ENCODE peak calls at places on chromosomes 12 and 14, in six cellular contexts. One of them, this sample, is unnamed.

GRCh38 chr12:72272731-72273498 is 745 bp downstream of the TRHDE start:
- DNase-seq in fibroblast of pulmonary artery: peak
- DNase-seq in IMR-90: peak
- DNase-seq in HEK293T: peak
- DNase-seq in NCI-H1436 treated with DMSO at 0.1 percent for 48 hours: no peak
- DNase-seq in stimulated activated CD4-positive, alpha-beta T cell treated with anti-CD3 and anti-CD28 coated beads, Interleukin-2, amount 100 ng/mL, for 48 hours: no peak
- DNase-seq in this sample: peak

GRCh38 chr12:113186033-113186365 is 478 bp downstream of the RITA1 start:
- DNase-seq in fibroblast of pulmonary artery: peak
- DNase-seq in IMR-90: peak
- DNase-seq in HEK293T: no peak
- DNase-seq in NCI-H1436 treated with DMSO at 0.1 percent for 48 hours: no peak
- DNase-seq in stimulated activated CD4-positive, alpha-beta T cell treated with anti-CD3 and anti-CD28 coated beads, Interleukin-2, amount 100 ng/mL, for 48 hours: no peak
- DNase-seq in this sample: peak

GRCh38 chr14:81275305-81275950 is 54.7 kb upstream of the GTF2A1 start:
- DNase-seq in fibroblast of pulmonary artery: no peak
- DNase-seq in IMR-90: no peak
- DNase-seq in HEK293T: no peak
- DNase-seq in NCI-H1436 treated with DMSO at 0.1 percent for 48 hours: no peak
- DNase-seq in stimulated activated CD4-positive, alpha-beta T cell treated with anti-CD3 and anti-CD28 coated beads, Interleukin-2, amount 100 ng/mL, for 48 hours: no peak
- DNase-seq in this sample: peak

GRCh38 chr12:19847294-19848059 is 408.2 kb downstream of the AEBP2 start:
- DNase-seq in fibroblast of pulmonary artery: peak
- DNase-seq in IMR-90: peak
- DNase-seq in HEK293T: no peak
- DNase-seq in NCI-H1436 treated with DMSO at 0.1 percent for 48 hours: no peak
- DNase-seq in stimulated activated CD4-positive, alpha-beta T cell treated with anti-CD3 and anti-CD28 coated beads, Interleukin-2, amount 100 ng/mL, for 48 hours: no peak
- DNase-seq in this sample: no peak

GRCh38 chr12:5033883-5034282 is 9.8 kb upstream of the KCNA5 start:
- DNase-seq in fibroblast of pulmonary artery: no peak
- DNase-seq in IMR-90: no peak
- DNase-seq in HEK293T: no peak
- DNase-seq in NCI-H1436 treated with DMSO at 0.1 percent for 48 hours: no peak
- DNase-seq in stimulated activated CD4-positive, alpha-beta T cell treated with anti-CD3 and anti-CD28 coated beads, Interleukin-2, amount 100 ng/mL, for 48 hours: no peak
- DNase-seq in this sample: no peak

GRCh38 chr14:80602931-80603330 is 338.6 kb downstream of the CEP128 start:
- DNase-seq in fibroblast of pulmonary artery: no peak
- DNase-seq in IMR-90: no peak
- DNase-seq in HEK293T: no peak
- DNase-seq in NCI-H1436 treated with DMSO at 0.1 percent for 48 hours: no peak
- DNase-seq in stimulated activated CD4-positive, alpha-beta T cell treated with anti-CD3 and anti-CD28 coated beads, Interleukin-2, amount 100 ng/mL, for 48 hours: no peak
- DNase-seq in this sample: peak

GRCh38 chr12:1529862-1530591 is 64.4 kb downstream of the FBXL14 start:
- DNase-seq in fibroblast of pulmonary artery: no peak
- DNase-seq in IMR-90: no peak
- DNase-seq in HEK293T: peak
- DNase-seq in NCI-H1436 treated with DMSO at 0.1 percent for 48 hours: no peak
- DNase-seq in stimulated activated CD4-positive, alpha-beta T cell treated with anti-CD3 and anti-CD28 coated beads, Interleukin-2, amount 100 ng/mL, for 48 hours: no peak
- DNase-seq in this sample: no peak

GRCh38 chr12:22334696-22335290 is at the start of gene ST8SIA1:
- DNase-seq in fibroblast of pulmonary artery: peak
- DNase-seq in IMR-90: no peak
- DNase-seq in HEK293T: peak
- DNase-seq in NCI-H1436 treated with DMSO at 0.1 percent for 48 hours: no peak
- DNase-seq in stimulated activated CD4-positive, alpha-beta T cell treated with anti-CD3 and anti-CD28 coated beads, Interleukin-2, amount 100 ng/mL, for 48 hours: peak
- DNase-seq in this sample: peak

GRCh38 chr12:111368291-111368683 is 608 bp downstream of the PHETA1 start:
- DNase-seq in fibroblast of pulmonary artery: no peak
- DNase-seq in IMR-90: no peak
- DNase-seq in HEK293T: no peak
- DNase-seq in NCI-H1436 treated with DMSO at 0.1 percent for 48 hours: no peak
- DNase-seq in stimulated activated CD4-positive, alpha-beta T cell treated with anti-CD3 and anti-CD28 coated beads, Interleukin-2, amount 100 ng/mL, for 48 hours: no peak
- DNase-seq in this sample: no peak

GRCh38 chr12:40215977-40216376 is 8.8 kb upstream of the LRRK2 start:
- DNase-seq in fibroblast of pulmonary artery: no peak
- DNase-seq in IMR-90: peak
- DNase-seq in HEK293T: no peak
- DNase-seq in NCI-H1436 treated with DMSO at 0.1 percent for 48 hours: no peak
- DNase-seq in stimulated activated CD4-positive, alpha-beta T cell treated with anti-CD3 and anti-CD28 coated beads, Interleukin-2, amount 100 ng/mL, for 48 hours: no peak
- DNase-seq in this sample: no peak

GRCh38 chr14:34368971-34369665 is 92.9 kb downstream of the SPTSSA start:
- DNase-seq in fibroblast of pulmonary artery: no peak
- DNase-seq in IMR-90: no peak
- DNase-seq in HEK293T: no peak
- DNase-seq in NCI-H1436 treated with DMSO at 0.1 percent for 48 hours: no peak
- DNase-seq in stimulated activated CD4-positive, alpha-beta T cell treated with anti-CD3 and anti-CD28 coated beads, Interleukin-2, amount 100 ng/mL, for 48 hours: no peak
- DNase-seq in this sample: no peak

GRCh38 chr12:76268267-76268666 is 79.9 kb downstream of the BBS10 start:
- DNase-seq in fibroblast of pulmonary artery: no peak
- DNase-seq in IMR-90: peak
- DNase-seq in HEK293T: no peak
- DNase-seq in NCI-H1436 treated with DMSO at 0.1 percent for 48 hours: no peak
- DNase-seq in stimulated activated CD4-positive, alpha-beta T cell treated with anti-CD3 and anti-CD28 coated beads, Interleukin-2, amount 100 ng/mL, for 48 hours: no peak
- DNase-seq in this sample: no peak

GRCh38 chr12:64181504-64182291 is 40.4 kb downstream of the KICS2 start:
- DNase-seq in fibroblast of pulmonary artery: peak
- DNase-seq in IMR-90: peak
- DNase-seq in HEK293T: peak
- DNase-seq in NCI-H1436 treated with DMSO at 0.1 percent for 48 hours: no peak
- DNase-seq in stimulated activated CD4-positive, alpha-beta T cell treated with anti-CD3 and anti-CD28 coated beads, Interleukin-2, amount 100 ng/mL, for 48 hours: no peak
- DNase-seq in this sample: peak

GRCh38 chr14:69314327-69314726 is 54.4 kb downstream of the GALNT16 start:
- DNase-seq in fibroblast of pulmonary artery: no peak
- DNase-seq in IMR-90: no peak
- DNase-seq in HEK293T: no peak
- DNase-seq in NCI-H1436 treated with DMSO at 0.1 percent for 48 hours: no peak
- DNase-seq in stimulated activated CD4-positive, alpha-beta T cell treated with anti-CD3 and anti-CD28 coated beads, Interleukin-2, amount 100 ng/mL, for 48 hours: no peak
- DNase-seq in this sample: no peak

GRCh38 chr14:105045710-105046326 is 19.4 kb downstream of the GPR132 start:
- DNase-seq in fibroblast of pulmonary artery: peak
- DNase-seq in IMR-90: peak
- DNase-seq in HEK293T: peak
- DNase-seq in NCI-H1436 treated with DMSO at 0.1 percent for 48 hours: no peak
- DNase-seq in stimulated activated CD4-positive, alpha-beta T cell treated with anti-CD3 and anti-CD28 coated beads, Interleukin-2, amount 100 ng/mL, for 48 hours: peak
- DNase-seq in this sample: peak

GRCh38 chr12:121005346-121005815 is 10.9 kb downstream of the C12orf43 start:
- DNase-seq in fibroblast of pulmonary artery: peak
- DNase-seq in IMR-90: peak
- DNase-seq in HEK293T: peak
- DNase-seq in NCI-H1436 treated with DMSO at 0.1 percent for 48 hours: no peak
- DNase-seq in stimulated activated CD4-positive, alpha-beta T cell treated with anti-CD3 and anti-CD28 coated beads, Interleukin-2, amount 100 ng/mL, for 48 hours: peak
- DNase-seq in this sample: peak

GRCh38 chr12:124432376-124432775 is 135.0 kb downstream of the NCOR2 start:
- DNase-seq in fibroblast of pulmonary artery: no peak
- DNase-seq in IMR-90: no peak
- DNase-seq in HEK293T: no peak
- DNase-seq in NCI-H1436 treated with DMSO at 0.1 percent for 48 hours: no peak
- DNase-seq in stimulated activated CD4-positive, alpha-beta T cell treated with anti-CD3 and anti-CD28 coated beads, Interleukin-2, amount 100 ng/mL, for 48 hours: no peak
- DNase-seq in this sample: no peak

GRCh38 chr14:56199095-56199975 is 81.1 kb downstream of the PELI2 start:
- DNase-seq in fibroblast of pulmonary artery: peak
- DNase-seq in IMR-90: peak
- DNase-seq in HEK293T: peak
- DNase-seq in NCI-H1436 treated with DMSO at 0.1 percent for 48 hours: no peak
- DNase-seq in stimulated activated CD4-positive, alpha-beta T cell treated with anti-CD3 and anti-CD28 coated beads, Interleukin-2, amount 100 ng/mL, for 48 hours: no peak
- DNase-seq in this sample: peak

GRCh38 chr12:132672678-132673077 is 14.5 kb downstream of the POLE start:
- DNase-seq in fibroblast of pulmonary artery: no peak
- DNase-seq in IMR-90: no peak
- DNase-seq in HEK293T: no peak
- DNase-seq in NCI-H1436 treated with DMSO at 0.1 percent for 48 hours: no peak
- DNase-seq in stimulated activated CD4-positive, alpha-beta T cell treated with anti-CD3 and anti-CD28 coated beads, Interleukin-2, amount 100 ng/mL, for 48 hours: no peak
- DNase-seq in this sample: no peak

GRCh38 chr12:11576104-11576503 is 73.4 kb upstream of the ETV6 start:
- DNase-seq in fibroblast of pulmonary artery: peak
- DNase-seq in IMR-90: peak
- DNase-seq in HEK293T: no peak
- DNase-seq in NCI-H1436 treated with DMSO at 0.1 percent for 48 hours: no peak
- DNase-seq in stimulated activated CD4-positive, alpha-beta T cell treated with anti-CD3 and anti-CD28 coated beads, Interleukin-2, amount 100 ng/mL, for 48 hours: peak
- DNase-seq in this sample: no peak

GRCh38 chr14:39055786-39056474 is 47.1 kb downstream of the SEC23A start:
- DNase-seq in fibroblast of pulmonary artery: no peak
- DNase-seq in IMR-90: no peak
- DNase-seq in HEK293T: no peak
- DNase-seq in NCI-H1436 treated with DMSO at 0.1 percent for 48 hours: no peak
- DNase-seq in stimulated activated CD4-positive, alpha-beta T cell treated with anti-CD3 and anti-CD28 coated beads, Interleukin-2, amount 100 ng/mL, for 48 hours: no peak
- DNase-seq in this sample: no peak

GRCh38 chr14:104287301-104288009 is 149.1 kb downstream of the KIF26A start:
- DNase-seq in fibroblast of pulmonary artery: no peak
- DNase-seq in IMR-90: no peak
- DNase-seq in HEK293T: no peak
- DNase-seq in NCI-H1436 treated with DMSO at 0.1 percent for 48 hours: no peak
- DNase-seq in stimulated activated CD4-positive, alpha-beta T cell treated with anti-CD3 and anti-CD28 coated beads, Interleukin-2, amount 100 ng/mL, for 48 hours: no peak
- DNase-seq in this sample: no peak

GRCh38 chr14:99191663-99192621 is 80.1 kb downstream of the BCL11B start:
- DNase-seq in fibroblast of pulmonary artery: peak
- DNase-seq in IMR-90: peak
- DNase-seq in HEK293T: no peak
- DNase-seq in NCI-H1436 treated with DMSO at 0.1 percent for 48 hours: no peak
- DNase-seq in stimulated activated CD4-positive, alpha-beta T cell treated with anti-CD3 and anti-CD28 coated beads, Interleukin-2, amount 100 ng/mL, for 48 hours: no peak
- DNase-seq in this sample: peak

GRCh38 chr12:52307836-52308806 is 13.1 kb downstream of the KRT83 start:
- DNase-seq in fibroblast of pulmonary artery: peak
- DNase-seq in IMR-90: peak
- DNase-seq in HEK293T: peak
- DNase-seq in NCI-H1436 treated with DMSO at 0.1 percent for 48 hours: no peak
- DNase-seq in stimulated activated CD4-positive, alpha-beta T cell treated with anti-CD3 and anti-CD28 coated beads, Interleukin-2, amount 100 ng/mL, for 48 hours: peak
- DNase-seq in this sample: peak